ENCODE peak calls at places on chromosomes 5 and 9, in nine cellular contexts. C is H1, T is transverse colon, S is GM23338, Q is GM12892, E is breast epithelium, X is Panc1, O is suprapubic skin, Y is SK-N-SH. H is an unnamed sample.

GRCh38 chr9:109092587-109092986 is 27.2 kb downstream of the TMEM245 start:
- DNase-seq in C (no peak), T (no peak), S (no peak), Q (no peak), E (no peak), X (no peak), O (no peak), Y (no peak), H (no peak)

GRCh38 chr5:171152382-171152781 is 156.7 kb upstream of the TLX3 start:
- DNase-seq in C (no peak), T (no peak), S (no peak), Q (no peak), E (no peak), X (no peak), O (no peak), Y (peak), H (peak)

GRCh38 chr9:132249123-132249522 is 87.3 kb downstream of the NTNG2 start:
- DNase-seq in C (no peak), T (no peak), S (no peak), Q (no peak), E (peak), X (no peak), O (peak), Y (no peak), H (no peak)

GRCh38 chr9:27489087-27489876 is 34.8 kb upstream of the IFNK start:
- DNase-seq in C (no peak), T (no peak), S (no peak), Q (peak), E (no peak), X (no peak), O (no peak), Y (no peak), H (no peak)

GRCh38 chr9:123724211-123724831 is 205.6 kb downstream of the DENND1A start:
- DNase-seq in C (no peak), T (no peak), S (peak), Q (no peak), E (no peak), X (no peak), O (no peak), Y (peak), H (peak)

GRCh38 chr5:125865166-125865815 is 557.9 kb upstream of the GRAMD2B start:
- DNase-seq in C (no peak), T (no peak), S (no peak), Q (no peak), E (no peak), X (no peak), O (no peak), Y (no peak), H (no peak)

GRCh38 chr5:111223086-111223789 is 946 bp upstream of the CAMK4 start:
- DNase-seq in C (no peak), T (no peak), S (no peak), Q (no peak), E (no peak), X (no peak), O (no peak), Y (no peak), H (peak)

GRCh38 chr5:80963521-80963895 is 3.3 kb downstream of the RASGRF2 start:
- DNase-seq in C (no peak), T (no peak), S (no peak), Q (no peak), E (no peak), X (no peak), O (no peak), Y (no peak), H (no peak)

GRCh38 chr9:136089697-136090045 is 5.4 kb downstream of the NACC2 start:
- DNase-seq in C (no peak), T (no peak), S (no peak), Q (no peak), E (no peak), X (no peak), O (no peak), Y (peak), H (peak)

GRCh38 chr5:109062669-109063068 is 315.0 kb downstream of the FER start:
- DNase-seq in C (no peak), T (no peak), S (no peak), Q (no peak), E (no peak), X (no peak), O (no peak), Y (no peak), H (no peak)

GRCh38 chr5:158212915-158213314 is 354.0 kb upstream of the CLINT1 start:
- DNase-seq in C (no peak), T (no peak), S (peak), Q (no peak), E (no peak), X (no peak), O (no peak), Y (no peak), H (no peak)

GRCh38 chr5:147481857-147482256 is 28.0 kb downstream of the DPYSL3 start:
- DNase-seq in C (no peak), T (no peak), S (no peak), Q (no peak), E (no peak), X (no peak), O (no peak), Y (no peak), H (peak)

GRCh38 chr5:11075010-11075860 is 314.2 kb upstream of the DAP start:
- DNase-seq in C (peak), T (no peak), S (peak), Q (no peak), E (no peak), X (no peak), O (no peak), Y (peak), H (no peak)

GRCh38 chr5:174532453-174533126 is 191.8 kb upstream of the MSX2 start:
- DNase-seq in C (peak), T (peak), S (peak), Q (no peak), E (peak), X (peak), O (peak), Y (peak), H (peak)

GRCh38 chr5:178428341-178429155 is 161.6 kb downstream of the COL23A1 start:
- DNase-seq in C (peak), T (no peak), S (no peak), Q (no peak), E (no peak), X (no peak), O (peak), Y (peak), H (no peak)

DNA sequence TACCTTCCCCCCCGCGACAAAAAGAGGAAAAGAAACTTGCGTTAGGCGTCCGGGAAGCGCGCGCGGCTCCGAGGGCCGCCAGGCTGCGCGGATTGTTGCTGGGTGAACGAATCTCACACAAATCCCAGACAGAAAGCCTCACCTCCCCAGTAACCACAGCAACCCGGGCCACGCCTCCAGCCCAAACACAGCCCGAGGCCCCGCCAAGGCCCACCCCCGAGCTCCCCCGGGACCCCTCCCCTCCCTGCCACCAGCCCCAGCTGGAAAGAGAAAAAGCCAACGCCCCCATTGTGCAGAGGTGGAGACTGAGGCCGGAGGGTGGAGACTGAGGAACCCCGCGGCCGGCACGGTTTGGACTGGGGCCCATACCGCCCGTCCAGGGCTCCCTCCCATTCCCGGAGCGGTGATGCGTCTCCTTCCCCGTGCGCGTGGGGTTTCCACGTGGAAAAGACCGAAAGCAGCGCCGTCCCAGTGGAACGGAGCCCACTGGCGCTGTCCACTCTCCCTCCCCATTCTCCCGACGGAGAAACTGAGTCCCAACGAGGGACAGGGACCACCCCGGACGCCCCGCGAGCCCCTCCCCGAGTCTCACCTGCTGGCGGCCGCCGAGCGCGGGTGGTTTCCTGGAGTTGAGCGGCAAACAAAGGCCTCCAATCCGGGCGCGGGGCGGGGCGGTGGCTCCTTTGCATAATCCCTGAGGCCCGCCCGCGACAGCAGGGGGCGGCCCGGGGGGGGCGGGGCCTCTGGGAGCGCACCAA is 10.2 kb upstream of the AKNA start:
- DNase-seq in C (peak), T (peak), S (peak), Q (peak), E (peak), X (no peak), O (peak), Y (peak), H (peak)
- TF ChIP-seq POLR2AphosphoS5 in C (no peak), T (peak), S (no peak), Q (peak), E (peak), X (no peak), O (no peak), Y (no peak), H (peak)

GRCh38 chr5:93621340-93621872 is 38.4 kb downstream of the NR2F1 start:
- DNase-seq in C (peak), T (peak), S (peak), Q (no peak), E (peak), X (peak), O (peak), Y (peak), H (peak)
- TF ChIP-seq POLR2AphosphoS5 in C (no peak), T (peak), S (no peak), Q (no peak), E (peak), X (peak), O (no peak), Y (peak), H (peak)

DNA sequence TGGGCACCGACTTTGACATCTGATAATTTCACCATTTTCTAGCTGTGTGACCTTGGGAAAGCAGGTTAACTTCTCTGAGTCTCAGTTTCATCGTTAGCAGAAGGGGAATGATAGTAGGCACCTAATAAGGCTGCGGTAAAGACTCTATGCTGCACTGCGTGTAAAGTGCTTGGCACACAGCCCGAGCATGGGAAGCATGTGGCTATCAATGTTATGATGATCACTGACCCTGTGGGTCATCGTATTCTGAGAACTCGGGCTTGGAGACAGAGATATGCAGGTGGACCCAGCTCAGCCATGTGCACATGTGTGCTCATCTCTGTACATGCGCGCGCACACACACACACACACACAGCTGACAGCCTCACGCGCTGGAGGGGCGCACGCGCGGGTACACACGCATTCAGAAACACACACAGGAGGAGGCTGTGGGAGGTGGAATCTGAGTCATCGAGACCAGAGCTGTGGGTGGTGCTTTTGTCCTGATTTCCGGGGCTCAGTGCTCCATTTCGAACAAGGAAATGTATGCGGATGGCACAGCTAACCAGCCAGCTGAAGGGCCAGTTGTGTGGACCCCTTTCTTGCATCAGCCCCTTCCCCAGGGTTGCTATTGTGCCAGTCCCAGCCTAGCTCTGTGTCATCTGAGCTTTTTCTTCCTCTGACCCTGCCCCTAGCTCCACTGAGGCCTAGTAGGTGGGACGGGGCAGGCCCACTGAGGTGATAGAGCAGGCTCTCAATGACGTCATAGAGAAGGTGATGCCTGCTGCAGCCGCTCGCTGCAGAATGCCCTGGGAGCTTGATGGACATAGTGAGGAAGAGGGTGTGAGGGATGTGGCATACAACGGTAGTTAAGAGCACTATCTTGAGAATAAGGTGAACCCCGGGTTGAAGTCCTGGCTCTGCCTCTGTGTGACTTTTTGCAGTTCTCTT is 11.2 kb upstream of the ARAP3 start:
- DNase-seq in C (no peak), T (no peak), S (peak), Q (no peak), E (no peak), X (no peak), O (no peak), Y (no peak), H (no peak)
- TF ChIP-seq POLR2AphosphoS5 in C (no peak), T (no peak), S (no peak), Q (no peak), E (no peak), X (no peak), O (no peak), Y (no peak), H (no peak)

GRCh38 chr5:133403741-133404364 is 208.5 kb downstream of the FSTL4 start:
- DNase-seq in C (peak), T (no peak), S (no peak), Q (no peak), E (no peak), X (no peak), O (no peak), Y (no peak), H (no peak)

GRCh38 chr5:133400831-133401351 is 211.4 kb downstream of the FSTL4 start:
- DNase-seq in C (peak), T (no peak), S (no peak), Q (no peak), E (no peak), X (no peak), O (peak), Y (no peak), H (no peak)

GRCh38 chr5:133404724-133405123 is 207.6 kb downstream of the FSTL4 start:
- DNase-seq in C (peak), T (no peak), S (peak), Q (no peak), E (no peak), X (no peak), O (no peak), Y (no peak), H (no peak)

GRCh38 chr5:133401731-133402347 is 210.5 kb downstream of the FSTL4 start:
- DNase-seq in C (peak), T (no peak), S (no peak), Q (no peak), E (no peak), X (no peak), O (no peak), Y (no peak), H (no peak)

GRCh38 chr5:133402781-133403180 is 209.6 kb downstream of the FSTL4 start:
- DNase-seq in C (no peak), T (no peak), S (no peak), Q (no peak), E (no peak), X (no peak), O (no peak), Y (no peak), H (no peak)
- TF ChIP-seq POLR2AphosphoS5 in C (no peak), T (no peak), S (no peak), Q (no peak), E (no peak), X (no peak), O (no peak), Y (no peak), H (no peak)

GRCh38 chr5:41870621-41871048 is 410 bp upstream of the OXCT1 start:
- DNase-seq in C (no peak), T (no peak), S (no peak), Q (no peak), E (no peak), X (no peak), O (no peak), Y (no peak), H (peak)

GRCh38 chr5:41871866-41872265 is 1.6 kb upstream of the OXCT1 start:
- DNase-seq in C (no peak), T (no peak), S (no peak), Q (no peak), E (no peak), X (no peak), O (no peak), Y (no peak), H (peak)

GRCh38 chr5:41874512-41875060 is 4.4 kb upstream of the OXCT1 start:
- DNase-seq in C (no peak), T (no peak), S (no peak), Q (no peak), E (no peak), X (no peak), O (no peak), Y (no peak), H (no peak)

GRCh38 chr5:41869150-41869738 is 981 bp downstream of the OXCT1 start:
- DNase-seq in C (no peak), T (peak), S (peak), Q (peak), E (peak), X (no peak), O (peak), Y (peak), H (peak)

GRCh38 chr5:41869739-41870620 is at the start of gene OXCT1:
- DNase-seq in C (peak), T (peak), S (peak), Q (peak), E (peak), X (no peak), O (peak), Y (peak), H (peak)
- TF ChIP-seq POLR2AphosphoS5 in C (peak), T (peak), S (peak), Q (peak), E (peak), X (no peak), O (no peak), Y (peak), H (peak)

DNA sequence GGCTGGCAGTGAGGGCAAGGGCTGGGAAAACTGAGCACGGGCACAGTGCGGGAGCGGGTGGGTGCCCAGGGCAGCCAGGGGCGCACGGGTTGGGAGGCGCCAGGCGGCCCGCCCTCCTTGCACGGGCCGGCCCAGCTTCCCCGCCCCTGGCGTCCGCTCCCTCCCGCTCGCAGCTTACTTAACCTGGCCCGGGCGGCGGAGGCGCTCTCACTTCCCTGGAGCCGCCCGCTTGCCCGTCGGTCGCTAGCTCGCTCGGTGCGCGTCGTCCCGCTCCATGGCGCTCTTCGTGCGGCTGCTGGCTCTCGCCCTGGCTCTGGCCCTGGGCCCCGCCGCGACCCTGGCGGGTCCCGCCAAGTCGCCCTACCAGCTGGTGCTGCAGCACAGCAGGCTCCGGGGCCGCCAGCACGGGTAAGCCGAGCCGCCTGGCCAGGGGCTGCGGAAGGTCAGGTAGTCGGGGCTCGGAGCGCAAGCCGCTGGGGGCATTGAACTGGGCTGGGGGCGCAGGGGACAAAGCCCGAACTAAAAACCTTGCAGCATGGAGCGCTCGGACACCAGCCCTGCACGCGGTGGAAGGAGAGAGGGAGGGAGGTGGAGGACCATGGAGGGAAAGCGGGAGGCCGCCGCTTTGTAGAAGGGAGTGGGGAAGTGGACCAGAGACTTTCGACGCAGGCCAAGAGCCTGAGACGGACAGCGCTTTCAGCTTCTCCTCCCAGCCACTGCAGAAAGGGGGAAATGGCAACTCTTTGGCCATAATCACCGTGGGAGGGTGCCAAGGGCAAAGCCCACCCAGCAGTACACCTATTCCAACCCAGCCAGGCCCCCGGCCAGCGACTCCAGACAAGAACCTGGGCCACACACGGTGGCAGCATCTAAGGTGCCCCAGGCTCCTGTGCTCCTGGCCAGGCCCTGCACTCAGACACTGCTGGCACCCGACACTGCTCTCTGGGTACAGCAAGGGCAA is at the start of gene TGFBI:
- DNase-seq in C (peak), T (peak), S (peak), Q (no peak), E (no peak), X (no peak), O (peak), Y (peak), H (peak)
- TF ChIP-seq POLR2AphosphoS5 in C (peak), T (peak), S (peak), Q (no peak), E (no peak), X (peak), O (no peak), Y (peak), H (peak)

GRCh38 chr5:68285857-68286611 is 70.5 kb downstream of the PIK3R1 start:
- DNase-seq in C (no peak), T (no peak), S (peak), Q (no peak), E (no peak), X (peak), O (no peak), Y (peak), H (peak)
- TF ChIP-seq POLR2AphosphoS5 in C (no peak), T (no peak), S (no peak), Q (no peak), E (no peak), X (no peak), O (no peak), Y (no peak), H (no peak)

DNA sequence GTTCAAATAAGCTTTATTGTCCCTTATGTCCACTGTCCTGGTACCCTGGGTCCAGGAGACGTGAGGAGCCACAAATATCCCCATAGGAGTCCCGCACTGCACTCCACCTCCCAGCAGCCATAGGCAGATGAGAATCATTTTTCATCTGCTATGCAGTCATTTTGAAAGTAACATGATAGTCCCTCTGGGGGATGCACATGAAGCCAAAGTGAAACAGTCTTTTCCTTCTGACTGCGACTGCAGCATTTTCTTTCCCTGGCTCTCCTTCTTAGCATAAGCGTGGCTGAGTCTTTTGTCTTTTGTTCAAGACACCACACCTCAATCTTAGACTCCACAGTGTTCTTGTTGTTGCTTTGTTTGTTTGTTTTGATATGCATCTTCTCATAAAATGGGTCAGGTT is 238.1 kb upstream of the DAPK1 start:
- DNase-seq in C (no peak), T (no peak), S (no peak), Q (no peak), E (no peak), X (no peak), O (no peak), Y (no peak), H (no peak)
- TF ChIP-seq POLR2AphosphoS5 in C (no peak), T (no peak), S (no peak), Q (no peak), E (no peak), X (no peak), O (no peak), Y (no peak), H (no peak)

H was measured in endothelial cell of umbilical vein.